ENCODE peak calls at places on chromosomes 3 and 15, in eight cellular contexts. One of them, this sample, is unnamed.

GRCh38 chr3:105466072-105466471 is 99.4 kb downstream of the ALCAM start:
- DNase-seq in ovary: no peak
- DNase-seq in esophagus muscularis mucosa: no peak
- DNase-seq in body of pancreas: no peak
- DNase-seq in Peyer's patch: no peak
- DNase-seq in breast epithelium: no peak
- DNase-seq in HCT116: no peak
- DNase-seq in transverse colon: no peak
- DNase-seq in this sample: no peak

GRCh38 chr3:45776291-45776576 is 20.1 kb downstream of the SLC6A20 start:
- DNase-seq in ovary: no peak
- DNase-seq in esophagus muscularis mucosa: no peak
- DNase-seq in body of pancreas: no peak
- DNase-seq in Peyer's patch: peak; percentile 79
- DNase-seq in breast epithelium: no peak
- DNase-seq in HCT116: no peak
- DNase-seq in transverse colon: no peak
- DNase-seq in this sample: no peak

GRCh38 chr3:9316881-9317341 is 45.9 kb upstream of the THUMPD3 start:
- DNase-seq in ovary: peak; percentile 26
- DNase-seq in esophagus muscularis mucosa: no peak
- DNase-seq in body of pancreas: peak; percentile 22
- DNase-seq in Peyer's patch: no peak
- DNase-seq in breast epithelium: no peak
- DNase-seq in HCT116: no peak
- DNase-seq in transverse colon: peak; percentile 16
- DNase-seq in this sample: no peak

GRCh38 chr3:81837071-81837593 is 75.7 kb upstream of the GBE1 start:
- DNase-seq in ovary: no peak
- DNase-seq in esophagus muscularis mucosa: no peak
- DNase-seq in body of pancreas: no peak
- DNase-seq in Peyer's patch: no peak
- DNase-seq in breast epithelium: no peak
- DNase-seq in HCT116: no peak
- DNase-seq in transverse colon: no peak
- DNase-seq in this sample: no peak

GRCh38 chr3:39869890-39870289 is 60.5 kb downstream of the MYRIP start:
- DNase-seq in ovary: no peak
- DNase-seq in esophagus muscularis mucosa: no peak
- DNase-seq in body of pancreas: no peak
- DNase-seq in Peyer's patch: no peak
- DNase-seq in breast epithelium: no peak
- DNase-seq in HCT116: no peak
- DNase-seq in transverse colon: no peak
- DNase-seq in this sample: no peak

GRCh38 chr15:72342385-72342784 is 22.4 kb upstream of the CELF6 start:
- DNase-seq in ovary: no peak
- DNase-seq in esophagus muscularis mucosa: no peak
- DNase-seq in body of pancreas: peak; percentile 19
- DNase-seq in Peyer's patch: peak; percentile 59
- DNase-seq in breast epithelium: no peak
- DNase-seq in HCT116: peak; percentile 7
- DNase-seq in transverse colon: peak; percentile 22
- DNase-seq in this sample: peak; percentile 19

GRCh38 chr3:58178528-58179234 is 32.1 kb downstream of the DNASE1L3 start:
- DNase-seq in ovary: no peak
- DNase-seq in esophagus muscularis mucosa: no peak
- DNase-seq in body of pancreas: no peak
- DNase-seq in Peyer's patch: no peak
- DNase-seq in breast epithelium: no peak
- DNase-seq in HCT116: no peak
- DNase-seq in transverse colon: peak; percentile 31
- DNase-seq in this sample: no peak

GRCh38 chr3:124569761-124570160 is 160.5 kb upstream of the UMPS start:
- DNase-seq in ovary: no peak
- DNase-seq in esophagus muscularis mucosa: no peak
- DNase-seq in body of pancreas: peak; percentile 50
- DNase-seq in Peyer's patch: no peak
- DNase-seq in breast epithelium: no peak
- DNase-seq in HCT116: no peak
- DNase-seq in transverse colon: no peak
- DNase-seq in this sample: no peak

GRCh38 chr15:89936051-89936792 is 23.5 kb upstream of the ARPIN start:
- DNase-seq in ovary: no peak
- DNase-seq in esophagus muscularis mucosa: no peak
- DNase-seq in body of pancreas: no peak
- DNase-seq in Peyer's patch: no peak
- DNase-seq in breast epithelium: no peak
- DNase-seq in HCT116: no peak
- DNase-seq in transverse colon: no peak
- DNase-seq in this sample: no peak

GRCh38 chr15:66097151-66098018 is 156.2 kb downstream of the MEGF11 start:
- DNase-seq in ovary: no peak
- DNase-seq in esophagus muscularis mucosa: no peak
- DNase-seq in body of pancreas: no peak
- DNase-seq in Peyer's patch: peak; percentile 26
- DNase-seq in breast epithelium: no peak
- DNase-seq in HCT116: no peak
- DNase-seq in transverse colon: no peak
- DNase-seq in this sample: no peak

GRCh38 chr3:12994357-12994606 is 78.9 kb downstream of the IQSEC1 start:
- DNase-seq in ovary: peak; percentile 58
- DNase-seq in esophagus muscularis mucosa: no peak
- DNase-seq in body of pancreas: peak; percentile 51
- DNase-seq in Peyer's patch: peak; percentile 75
- DNase-seq in breast epithelium: no peak
- DNase-seq in HCT116: no peak
- DNase-seq in transverse colon: peak; percentile 71
- DNase-seq in this sample: no peak

GRCh38 chr3:183745300-183746098 is 47.9 kb downstream of the YEATS2 start:
- DNase-seq in ovary: no peak
- DNase-seq in esophagus muscularis mucosa: no peak
- DNase-seq in body of pancreas: no peak
- DNase-seq in Peyer's patch: no peak
- DNase-seq in breast epithelium: no peak
- DNase-seq in HCT116: no peak
- DNase-seq in transverse colon: no peak
- DNase-seq in this sample: no peak

GRCh38 chr3:66836363-66837152 is 161.5 kb upstream of the KBTBD8 start:
- DNase-seq in ovary: no peak
- DNase-seq in esophagus muscularis mucosa: no peak
- DNase-seq in body of pancreas: no peak
- DNase-seq in Peyer's patch: no peak
- DNase-seq in breast epithelium: no peak
- DNase-seq in HCT116: no peak
- DNase-seq in transverse colon: no peak
- DNase-seq in this sample: no peak

GRCh38 chr15:79673416-79674123 is 223.2 kb downstream of the MTHFS start:
- DNase-seq in ovary: no peak
- DNase-seq in esophagus muscularis mucosa: no peak
- DNase-seq in body of pancreas: no peak
- DNase-seq in Peyer's patch: no peak
- DNase-seq in breast epithelium: no peak
- DNase-seq in HCT116: no peak
- DNase-seq in transverse colon: no peak
- DNase-seq in this sample: no peak

GRCh38 chr3:8851703-8852102 is 82.3 kb upstream of the OXTR start:
- DNase-seq in ovary: no peak
- DNase-seq in esophagus muscularis mucosa: no peak
- DNase-seq in body of pancreas: no peak
- DNase-seq in Peyer's patch: no peak
- DNase-seq in breast epithelium: no peak
- DNase-seq in HCT116: no peak
- DNase-seq in transverse colon: no peak
- DNase-seq in this sample: no peak

GRCh38 chr3:59774613-59775012 is 724.8 kb upstream of the CFAP20DC start:
- DNase-seq in ovary: no peak
- DNase-seq in esophagus muscularis mucosa: no peak
- DNase-seq in body of pancreas: peak; percentile 20
- DNase-seq in Peyer's patch: no peak
- DNase-seq in breast epithelium: peak; percentile 54
- DNase-seq in HCT116: no peak
- DNase-seq in transverse colon: no peak
- DNase-seq in this sample: no peak

DNA sequence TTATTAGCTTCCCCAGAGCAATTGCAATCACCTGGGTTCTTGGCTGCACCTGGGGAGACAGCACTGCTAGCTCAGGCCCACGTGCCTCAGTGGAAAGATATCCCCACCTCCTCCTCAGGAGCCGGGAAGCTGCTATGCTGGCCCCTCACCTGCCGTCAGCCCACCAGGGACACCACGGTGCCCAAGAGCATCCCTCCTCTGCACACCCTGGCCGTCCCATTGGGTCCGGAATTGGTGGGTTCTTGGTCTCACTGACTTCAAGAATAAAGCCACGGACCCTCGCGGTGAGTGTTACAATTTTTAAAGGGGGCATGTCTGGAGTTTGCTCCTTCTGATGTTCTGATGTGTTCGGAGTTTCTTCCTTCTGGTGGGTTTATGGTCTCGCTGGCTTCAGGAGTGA is 72.3 kb upstream of the MEF2A start:
- DNase-seq in ovary: no peak
- DNase-seq in esophagus muscularis mucosa: no peak
- DNase-seq in body of pancreas: no peak
- DNase-seq in Peyer's patch: no peak
- DNase-seq in breast epithelium: no peak
- DNase-seq in HCT116: no peak
- DNase-seq in transverse colon: no peak
- DNase-seq in this sample: no peak
- H3K36me3 ChIP-seq in ovary: no peaks in the 10 kb centered on the region
- H3K36me3 ChIP-seq in esophagus muscularis mucosa: no peaks in the 10 kb centered on the region
- H3K36me3 ChIP-seq in body of pancreas: no peaks in the 10 kb centered on the region
- H3K36me3 ChIP-seq in Peyer's patch: no peaks in the 10 kb centered on the region
- H3K36me3 ChIP-seq in breast epithelium: no peaks in the 10 kb centered on the region
- H3K36me3 ChIP-seq in HCT116: no peaks in the 10 kb centered on the region
- H3K36me3 ChIP-seq in transverse colon: no peaks in the 10 kb centered on the region
- H3K36me3 ChIP-seq in this sample: no peaks in the 10 kb centered on the region

GRCh38 chr3:143978263-143978631 is 6.6 kb downstream of the DIPK2A start:
- DNase-seq in ovary: no peak
- DNase-seq in esophagus muscularis mucosa: no peak
- DNase-seq in body of pancreas: no peak
- DNase-seq in Peyer's patch: no peak
- DNase-seq in breast epithelium: no peak
- DNase-seq in HCT116: no peak
- DNase-seq in transverse colon: no peak
- DNase-seq in this sample: no peak
- H3K9me3 ChIP-seq in ovary: no peaks in the 10 kb centered on the region
- H3K9me3 ChIP-seq in esophagus muscularis mucosa: no peaks in the 10 kb centered on the region
- H3K9me3 ChIP-seq in body of pancreas: no peaks in the 10 kb centered on the region
- H3K9me3 ChIP-seq in Peyer's patch: no peaks in the 10 kb centered on the region
- H3K9me3 ChIP-seq in breast epithelium: no peaks in the 10 kb centered on the region
- H3K9me3 ChIP-seq in HCT116: no peaks in the 10 kb centered on the region
- H3K9me3 ChIP-seq in transverse colon: no peaks in the 10 kb centered on the region
- H3K9me3 ChIP-seq in this sample: no peaks in the 10 kb centered on the region

GRCh38 chr15:68793776-68794175 is 26.9 kb downstream of the ANP32A start:
- DNase-seq in ovary: no peak
- DNase-seq in esophagus muscularis mucosa: no peak
- DNase-seq in body of pancreas: no peak
- DNase-seq in Peyer's patch: no peak
- DNase-seq in breast epithelium: no peak
- DNase-seq in HCT116: no peak
- DNase-seq in transverse colon: no peak
- DNase-seq in this sample: no peak

GRCh38 chr15:68794307-68794706 is 26.4 kb downstream of the ANP32A start:
- DNase-seq in ovary: no peak
- DNase-seq in esophagus muscularis mucosa: no peak
- DNase-seq in body of pancreas: no peak
- DNase-seq in Peyer's patch: no peak
- DNase-seq in breast epithelium: no peak
- DNase-seq in HCT116: no peak
- DNase-seq in transverse colon: no peak
- DNase-seq in this sample: no peak

GRCh38 chr15:68794869-68795268 is 25.8 kb downstream of the ANP32A start:
- DNase-seq in ovary: no peak
- DNase-seq in esophagus muscularis mucosa: no peak
- DNase-seq in body of pancreas: no peak
- DNase-seq in Peyer's patch: no peak
- DNase-seq in breast epithelium: no peak
- DNase-seq in HCT116: no peak
- DNase-seq in transverse colon: no peak
- DNase-seq in this sample: no peak

GRCh38 chr15:68796576-68796975 is 24.1 kb downstream of the ANP32A start:
- DNase-seq in ovary: no peak
- DNase-seq in esophagus muscularis mucosa: no peak
- DNase-seq in body of pancreas: no peak
- DNase-seq in Peyer's patch: no peak
- DNase-seq in breast epithelium: no peak
- DNase-seq in HCT116: no peak
- DNase-seq in transverse colon: no peak
- DNase-seq in this sample: no peak

DNA sequence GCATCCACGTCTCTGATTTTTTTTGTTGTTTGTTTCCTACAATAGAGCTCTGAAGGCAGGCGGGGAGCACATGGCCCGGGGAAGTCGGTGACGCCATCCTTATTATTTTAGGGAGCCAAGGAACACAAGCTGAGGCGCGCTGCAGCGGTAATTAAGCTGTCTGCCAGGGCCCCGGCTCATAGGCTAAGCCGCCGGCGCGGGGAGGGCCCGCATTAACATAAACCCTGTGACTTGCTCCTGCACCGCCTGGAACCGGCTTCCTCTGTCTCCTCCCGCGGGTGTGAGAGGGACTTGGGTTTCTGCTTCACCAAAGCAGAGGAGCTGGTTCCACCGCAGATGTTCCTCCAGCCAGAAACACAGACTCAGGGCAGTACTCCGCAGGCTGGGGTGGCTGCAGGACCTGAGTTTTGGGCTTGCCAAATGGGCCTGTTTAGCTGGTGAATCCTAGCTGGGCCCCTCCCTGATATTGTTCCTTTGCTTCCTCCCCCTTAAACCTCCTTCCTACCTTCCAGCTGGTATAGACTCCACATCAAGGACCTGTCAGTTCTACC is 25.3 kb downstream of the ANP32A start:
- DNase-seq in ovary: peak; percentile 76
- DNase-seq in esophagus muscularis mucosa: peak; percentile 94
- DNase-seq in body of pancreas: peak; percentile 82
- DNase-seq in Peyer's patch: peak; percentile 92
- DNase-seq in breast epithelium: peak; percentile 97
- DNase-seq in HCT116: no peak
- DNase-seq in transverse colon: peak; percentile 90
- DNase-seq in this sample: no peak
- TF ChIP-seq POLR2A in ovary: no peak
- TF ChIP-seq POLR2A in esophagus muscularis mucosa: no peak
- TF ChIP-seq POLR2A in body of pancreas: peak; percentile 45
- TF ChIP-seq POLR2A in Peyer's patch: no peak
- TF ChIP-seq POLR2A in breast epithelium: peak; percentile 50
- TF ChIP-seq POLR2A in HCT116: no peak
- TF ChIP-seq POLR2A in transverse colon: no peak
- TF ChIP-seq POLR2A in this sample: peak; percentile 23

GRCh38 chr3:33420966-33421365 is 19.2 kb downstream of the UBP1 start:
- DNase-seq in ovary: no peak
- DNase-seq in esophagus muscularis mucosa: no peak
- DNase-seq in body of pancreas: no peak
- DNase-seq in Peyer's patch: no peak
- DNase-seq in breast epithelium: no peak
- DNase-seq in HCT116: no peak
- DNase-seq in transverse colon: no peak
- DNase-seq in this sample: no peak

GRCh38 chr3:33419948-33420347 is 20.3 kb downstream of the UBP1 start:
- DNase-seq in ovary: no peak
- DNase-seq in esophagus muscularis mucosa: no peak
- DNase-seq in body of pancreas: no peak
- DNase-seq in Peyer's patch: no peak
- DNase-seq in breast epithelium: no peak
- DNase-seq in HCT116: no peak
- DNase-seq in transverse colon: no peak
- DNase-seq in this sample: no peak

GRCh38 chr3:33417051-33417673 is 23.0 kb downstream of the UBP1 start:
- DNase-seq in ovary: no peak
- DNase-seq in esophagus muscularis mucosa: no peak
- DNase-seq in body of pancreas: no peak
- DNase-seq in Peyer's patch: no peak
- DNase-seq in breast epithelium: no peak
- DNase-seq in HCT116: no peak
- DNase-seq in transverse colon: no peak
- DNase-seq in this sample: no peak
- H3K36me3 ChIP-seq in ovary: no peaks in the 10 kb centered on the region
- H3K36me3 ChIP-seq in esophagus muscularis mucosa: peaks cover 21% of the 10 kb centered on the region
- H3K36me3 ChIP-seq in body of pancreas: no peaks in the 10 kb centered on the region
- H3K36me3 ChIP-seq in Peyer's patch: no peaks in the 10 kb centered on the region
- H3K36me3 ChIP-seq in breast epithelium: no peaks in the 10 kb centered on the region
- H3K36me3 ChIP-seq in HCT116: peaks cover 18% of the 10 kb centered on the region
- H3K36me3 ChIP-seq in transverse colon: no peaks in the 10 kb centered on the region
- H3K36me3 ChIP-seq in this sample: no peaks in the 10 kb centered on the region